ENCODE peak calls at places on chromosome 10, in ten cellular contexts. M, G, V, L, F, B, P, W, U and N are unnamed samples.

GRCh38 chr10:128063736-128064614 is 62.2 kb downstream of the MKI67 start:
- DNase-seq in M (no peak), G (no peak), V (no peak), L (no peak), F (no peak), B (peak; percentile 89), P (no peak), W (no peak), U (no peak), N (no peak)

GRCh38 chr10:4820804-4821401 is 5.1 kb upstream of the AKR1E2 start:
- DNase-seq in M (peak; percentile 31), G (no peak), V (no peak), L (no peak), F (no peak), B (no peak), P (no peak), W (no peak), U (no peak), N (no peak)

GRCh38 chr10:93475871-93476270 is 6.3 kb downstream of the MYOF start:
- DNase-seq in M (no peak), G (no peak), V (no peak), L (no peak), F (no peak), B (no peak), P (no peak), W (peak; percentile 88), U (peak; percentile 86), N (no peak)

GRCh38 chr10:46237815-46238510 is 48.8 kb upstream of the ANTXRL start:
- DNase-seq in M (no peak), G (no peak), V (no peak), L (no peak), F (no peak), B (no peak), P (no peak), W (no peak), U (no peak), N (no peak)

GRCh38 chr10:97154162-97154561 is 31.6 kb downstream of the SLIT1 start:
- DNase-seq in M (no peak), G (no peak), V (no peak), L (no peak), F (no peak), B (no peak), P (no peak), W (no peak), U (no peak), N (no peak)

GRCh38 chr10:30970760-30971460 is 60.8 kb downstream of the ZNF438 start:
- DNase-seq in M (peak; percentile 70), G (no peak), V (no peak), L (no peak), F (no peak), B (no peak), P (no peak), W (no peak), U (peak; percentile 56), N (peak; percentile 50)

GRCh38 chr10:99619090-99619800 is 994 bp downstream of the SLC25A28 start:
- DNase-seq in M (no peak), G (peak; percentile 19), V (no peak), L (no peak), F (no peak), B (no peak), P (no peak), W (peak; percentile 8), U (peak; percentile 33), N (peak; percentile 33)

GRCh38 chr10:29841724-29842649 is 207.2 kb upstream of the SVIL start:
- DNase-seq in M (no peak), G (no peak), V (peak; percentile 83), L (no peak), F (peak; percentile 80), B (no peak), P (no peak), W (peak; percentile 61), U (no peak), N (no peak)

GRCh38 chr10:5940807-5941218 is 36.5 kb downstream of the IL15RA start:
- DNase-seq in M (peak; percentile 21), G (no peak), V (no peak), L (no peak), F (no peak), B (no peak), P (no peak), W (no peak), U (peak; percentile 48), N (no peak)

GRCh38 chr10:17009228-17009700 is 120.3 kb downstream of the CUBN start:
- DNase-seq in M (peak; percentile 84), G (no peak), V (no peak), L (no peak), F (no peak), B (no peak), P (no peak), W (peak; percentile 81), U (peak; percentile 86), N (peak; percentile 66)

GRCh38 chr10:4652111-4653010 is 173.6 kb upstream of the AKR1E2 start:
- DNase-seq in M (no peak), G (no peak), V (no peak), L (no peak), F (no peak), B (no peak), P (peak; percentile 14), W (no peak), U (no peak), N (no peak)

GRCh38 chr10:115214799-115215198 is 121.6 kb downstream of the ATRNL1 start:
- DNase-seq in M (no peak), G (no peak), V (no peak), L (no peak), F (no peak), B (no peak), P (no peak), W (no peak), U (no peak), N (no peak)

GRCh38 chr10:69123306-69123746 is 652 bp upstream of the VPS26A start:
- DNase-seq in M (peak; percentile 77), G (no peak), V (peak; percentile 34), L (peak; percentile 24), F (no peak), B (no peak), P (no peak), W (peak; percentile 58), U (peak; percentile 63), N (peak; percentile 87)

GRCh38 chr10:103982639-103983038 is 15.7 kb downstream of the SLK start:
- DNase-seq in M (no peak), G (no peak), V (no peak), L (no peak), F (no peak), B (no peak), P (no peak), W (peak; percentile 6), U (no peak), N (no peak)

GRCh38 chr10:49194212-49194920 is 6.2 kb upstream of the TMEM273 start:
- DNase-seq in M (no peak), G (no peak), V (no peak), L (no peak), F (no peak), B (no peak), P (no peak), W (no peak), U (no peak), N (no peak)

GRCh38 chr10:132554053-132554990 is 16.7 kb downstream of the INPP5A start:
- DNase-seq in M (no peak), G (no peak), V (no peak), L (no peak), F (no peak), B (no peak), P (no peak), W (no peak), U (no peak), N (no peak)

GRCh38 chr10:122348512-122348911 is 26.0 kb upstream of the PLEKHA1 start:
- DNase-seq in M (no peak), G (no peak), V (peak; percentile 77), L (no peak), F (no peak), B (no peak), P (no peak), W (peak; percentile 27), U (peak; percentile 8), N (no peak)

GRCh38 chr10:38157270-38157685 is 63.1 kb downstream of the ZNF37A start:
- DNase-seq in M (no peak), G (no peak), V (peak; percentile 16), L (no peak), F (no peak), B (no peak), P (no peak), W (no peak), U (no peak), N (no peak)

GRCh38 chr10:35640951-35641429 is 1.1 kb downstream of the FZD8 start:
- DNase-seq in M (peak; percentile 88), G (peak; percentile 21), V (no peak), L (peak; percentile 72), F (peak; percentile 57), B (no peak), P (no peak), W (peak; percentile 88), U (peak; percentile 81), N (peak; percentile 90)

GRCh38 chr10:7303067-7303629 is 107.7 kb downstream of the SFMBT2 start:
- DNase-seq in M (no peak), G (no peak), V (no peak), L (no peak), F (no peak), B (no peak), P (no peak), W (no peak), U (no peak), N (no peak)

GRCh38 chr10:124521429-124521871 is 59.8 kb downstream of the LHPP start:
- DNase-seq in M (no peak), G (no peak), V (no peak), L (no peak), F (no peak), B (no peak), P (no peak), W (no peak), U (no peak), N (no peak)

GRCh38 chr10:100827819-100828743 is 82.7 kb downstream of the PAX2 start:
- DNase-seq in M (no peak), G (no peak), V (peak; percentile 6), L (no peak), F (no peak), B (peak; percentile 88), P (no peak), W (peak; percentile 57), U (no peak), N (no peak)

GRCh38 chr10:94292448-94293118 is 70.2 kb downstream of the NOC3L start:
- DNase-seq in M (peak; percentile 87), G (no peak), V (no peak), L (no peak), F (no peak), B (no peak), P (no peak), W (peak; percentile 45), U (peak; percentile 68), N (peak; percentile 88)

GRCh38 chr10:78028438-78029293 is 649 bp downstream of the POLR3A start:
- DNase-seq in M (peak; percentile 58), G (peak; percentile 13), V (no peak), L (no peak), F (no peak), B (no peak), P (no peak), W (no peak), U (peak; percentile 59), N (peak; percentile 67)

GRCh38 chr10:103750836-103751235 is 104.5 kb downstream of the SH3PXD2A start:
- DNase-seq in M (no peak), G (no peak), V (no peak), L (no peak), F (no peak), B (no peak), P (no peak), W (no peak), U (no peak), N (no peak)

GRCh38 chr10:124450783-124451057 is 885 bp upstream of the NKX1-2 start:
- DNase-seq in M (no peak), G (no peak), V (no peak), L (no peak), F (no peak), B (no peak), P (no peak), W (no peak), U (no peak), N (no peak)

GRCh38 chr10:126841341-126841902 is 63.8 kb upstream of the DOCK1 start:
- DNase-seq in M (no peak), G (no peak), V (no peak), L (no peak), F (no peak), B (no peak), P (no peak), W (no peak), U (no peak), N (no peak)

GRCh38 chr10:102918817-102919236 is 733 bp downstream of the CNNM2 start:
- DNase-seq in M (no peak), G (no peak), V (no peak), L (no peak), F (no peak), B (no peak), P (no peak), W (peak; percentile 20), U (no peak), N (no peak)